ENCODE peak calls at places on chromosomes 5 and 9, in six cellular contexts. N, U, L, G, E and T are unnamed samples.

GRCh38 chr5:149549461-149550266 is 1.6 kb downstream of the CSNK1A1 start:
- DNase-seq in G (peak), L (no peak), N (peak), E (peak), U (peak), T (peak)

GRCh38 chr9:128202648-128203023 is 543 bp upstream of the DNM1 start:
- DNase-seq in E (no peak), N (no peak), L (no peak), U (no peak), G (no peak), T (no peak)

GRCh38 chr5:68303038-68303738 is 87.6 kb downstream of the PIK3R1 start:
- DNase-seq in N (no peak), G (peak), L (no peak), U (no peak), E (peak), T (no peak)

GRCh38 chr9:93254806-93255519 is 71.0 kb downstream of the WNK2 start:
- DNase-seq in G (no peak), N (no peak), E (no peak), U (no peak), L (no peak), T (no peak)

GRCh38 chr5:90174236-90174635 is 235.3 kb downstream of the CETN3 start:
- DNase-seq in G (no peak), U (no peak), E (no peak), N (no peak), L (no peak), T (no peak)

GRCh38 chr9:35726876-35727438 is 5.0 kb downstream of the TLN1 start:
- DNase-seq in L (no peak), N (peak), U (peak), E (no peak), G (peak), T (no peak)

GRCh38 chr9:16191691-16192402 is 639.0 kb downstream of the CCDC171 start:
- DNase-seq in U (peak), N (peak), L (peak), G (peak), E (no peak), T (peak)

GRCh38 chr9:84775056-84775648 is 105.6 kb downstream of the NTRK2 start:
- DNase-seq in E (no peak), U (no peak), N (no peak), G (no peak), L (no peak), T (no peak)

GRCh38 chr9:135609366-135609955 is 29.9 kb downstream of the GLT6D1 start:
- DNase-seq in L (no peak), E (no peak), N (no peak), G (no peak), U (no peak), T (no peak)

GRCh38 chr9:35293381-35293780 is 131.6 kb downstream of the UNC13B start:
- DNase-seq in N (no peak), E (no peak), U (no peak), L (no peak), G (no peak), T (no peak)

GRCh38 chr5:20476016-20476415 is 488.0 kb upstream of the CDH18 start:
- DNase-seq in U (no peak), G (no peak), N (no peak), L (no peak), E (no peak), T (no peak)

GRCh38 chr9:137141050-137141810 is 2.3 kb downstream of the GRIN1 start:
- DNase-seq in G (no peak), E (no peak), L (no peak), N (no peak), U (no peak), T (no peak)

GRCh38 chr5:647311-647710 is 35.2 kb downstream of the CEP72 start:
- DNase-seq in G (no peak), L (no peak), E (no peak), U (no peak), N (no peak), T (no peak)

GRCh38 chr9:123807241-123807640 is 122.7 kb downstream of the DENND1A start:
- DNase-seq in L (no peak), N (no peak), G (no peak), E (no peak), U (no peak), T (no peak)

GRCh38 chr5:161150589-161150988 is 298.6 kb upstream of the ATP10B start:
- DNase-seq in G (no peak), E (no peak), U (no peak), L (no peak), N (no peak), T (no peak)

DNA sequence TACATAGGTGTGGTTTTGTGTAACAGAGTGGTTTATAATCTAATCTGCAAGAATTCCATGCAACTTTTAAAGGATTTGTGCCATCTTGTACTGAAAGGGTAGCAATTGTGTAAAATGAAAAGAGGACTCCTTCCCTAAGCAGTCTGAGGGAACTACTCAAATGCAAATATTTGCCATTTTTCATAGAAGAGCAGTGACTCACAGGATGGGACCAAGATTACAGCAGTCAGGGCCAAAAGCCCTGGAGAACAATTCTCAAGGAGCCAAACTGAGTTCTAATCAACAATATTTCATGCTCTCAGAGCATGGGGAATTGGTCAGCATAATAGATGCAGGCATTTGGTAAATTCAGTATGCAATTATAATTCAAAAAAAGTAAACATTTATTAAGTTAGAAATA is 495.8 kb downstream of the CHSY3 start:
- DNase-seq in L (no peak), G (no peak), E (no peak), U (peak), N (peak), T (no peak)
- TF ChIP-seq BHLHE40 in L (no peak), G (no peak), E (no peak), U (no peak), N (no peak), T (no peak)

DNA sequence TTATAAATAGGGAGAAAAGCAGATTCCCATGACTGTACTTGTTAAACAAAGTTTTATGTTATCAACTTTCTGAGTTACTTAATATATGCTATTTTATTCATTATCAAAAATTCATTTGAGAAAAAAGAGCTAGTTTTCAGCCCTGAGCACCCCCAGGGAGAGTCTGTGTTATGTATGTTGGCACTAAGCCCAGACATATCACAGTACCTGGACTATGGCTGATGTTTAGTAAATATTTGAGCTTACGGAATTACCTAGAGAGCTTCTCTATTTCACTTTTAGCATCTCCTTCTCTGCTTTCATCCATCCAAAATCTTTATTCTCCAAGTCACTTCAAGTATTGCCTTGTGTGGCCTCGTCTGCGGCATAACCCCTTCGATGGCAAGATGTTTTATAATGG is 225.9 kb upstream of the PCSK5 start:
- DNase-seq in G (no peak), U (no peak), E (no peak), L (no peak), N (peak), T (no peak)
- TF ChIP-seq BHLHE40 in G (no peak), U (no peak), E (no peak), L (no peak), N (no peak), T (no peak)

DNA sequence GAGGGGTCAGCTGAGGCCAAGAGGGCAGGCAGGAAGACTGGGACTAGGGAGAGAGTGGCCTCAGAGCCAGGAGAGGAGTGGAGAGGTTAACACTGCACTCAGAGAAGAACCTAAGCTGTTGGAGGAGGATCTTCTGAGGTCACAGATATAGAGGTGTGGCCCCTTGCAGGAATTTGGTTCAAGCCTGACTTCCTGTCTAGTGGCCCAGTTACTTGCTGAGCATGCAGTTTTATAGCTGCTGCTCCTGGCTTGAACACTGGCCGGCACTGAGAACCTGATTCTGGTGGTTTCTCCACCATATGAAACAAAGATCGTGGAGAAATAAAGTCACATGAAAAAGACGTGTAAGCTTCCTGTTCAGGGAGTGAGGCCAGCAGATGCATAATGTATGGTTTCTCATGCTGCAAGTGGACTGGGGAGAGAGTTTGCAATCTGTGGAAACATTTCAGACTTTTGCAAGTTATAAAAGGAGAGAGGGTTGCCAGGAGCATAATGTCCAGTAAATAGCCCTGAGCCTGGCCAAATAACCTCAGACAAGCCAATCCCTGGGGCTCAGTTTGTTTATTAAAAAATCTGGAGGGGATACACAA is 82.6 kb downstream of the GALNT10 start:
- DNase-seq in G (peak), N (no peak), L (peak), U (peak), E (no peak), T (no peak)
- TF ChIP-seq BHLHE40 in G (no peak), N (no peak), L (no peak), U (no peak), E (no peak), T (no peak)

GRCh38 chr5:91225848-91226686 is 157.1 kb downstream of the ARRDC3 start:
- DNase-seq in U (peak), G (no peak), N (peak), E (peak), L (no peak), T (no peak)
- TF ChIP-seq BHLHE40 in U (no peak), G (no peak), N (no peak), E (no peak), L (no peak), T (no peak)